ENCODE peak calls at places on chromosome 20, in six cellular contexts. L is AG09309, R is astrocyte of the spinal cord, V is AG08396, B is Daoy, S is M059J. X is an unnamed sample.

GRCh38 chr20:58044286-58044685 is 184.2 kb downstream of the ANKRD60 start:
- DNase-seq in L (no peak), R (no peak), V (no peak), B (no peak), S (no peak), X (no peak)

GRCh38 chr20:44600758-44601562 is 18.6 kb downstream of the PKIG start:
- DNase-seq in L (no peak), R (peak), V (no peak), B (no peak), S (no peak), X (no peak)

GRCh38 chr20:41352666-41353065 is 12.0 kb downstream of the LPIN3 start:
- DNase-seq in L (no peak), R (no peak), V (no peak), B (no peak), S (no peak), X (no peak)

GRCh38 chr20:20425785-20426471 is 58.0 kb downstream of the INSM1 start:
- DNase-seq in L (no peak), R (no peak), V (no peak), B (no peak), S (no peak), X (no peak)

GRCh38 chr20:57953638-57954037 is 243.8 kb upstream of the PMEPA1 start:
- DNase-seq in L (no peak), R (peak), V (no peak), B (peak), S (peak), X (no peak)

GRCh38 chr20:61045876-61046585 is 206.0 kb upstream of the CDH4 start:
- DNase-seq in L (no peak), R (no peak), V (no peak), B (no peak), S (no peak), X (peak)

GRCh38 chr20:347640-348484 is 951 bp downstream of the NRSN2 start:
- DNase-seq in L (peak), R (peak), V (peak), B (peak), S (peak), X (peak)

GRCh38 chr20:37443596-37443995 is 77.5 kb upstream of the NNAT start:
- DNase-seq in L (no peak), R (no peak), V (no peak), B (no peak), S (no peak), X (no peak)

GRCh38 chr20:52676282-52676995 is 295.7 kb upstream of the TSHZ2 start:
- DNase-seq in L (no peak), R (no peak), V (no peak), B (no peak), S (peak), X (no peak)

GRCh38 chr20:20492521-20493334 is 124.8 kb downstream of the INSM1 start:
- DNase-seq in L (no peak), R (no peak), V (no peak), B (no peak), S (no peak), X (peak)

GRCh38 chr20:17533396-17533795 is 2.2 kb upstream of the BFSP1 start:
- DNase-seq in L (peak), R (peak), V (peak), B (peak), S (peak), X (no peak)

GRCh38 chr20:24678351-24679106 is 209.1 kb downstream of the SYNDIG1 start:
- DNase-seq in L (no peak), R (no peak), V (no peak), B (no peak), S (no peak), X (no peak)

GRCh38 chr20:11195899-11196558 is 522.2 kb upstream of the JAG1 start:
- DNase-seq in L (no peak), R (peak), V (no peak), B (peak), S (peak), X (no peak)

GRCh38 chr20:62603021-62603906 is 39.0 kb upstream of the SLCO4A1 start:
- DNase-seq in L (no peak), R (peak), V (peak), B (peak), S (peak), X (no peak)

X was measured in progenitor cell of endocrine pancreas.